ENCODE peak calls at places on chromosomes 4 and X, in six cellular contexts. D, I, F, Z, T and G are unnamed samples.

GRCh38 chrX:119008122-119008744 is 33.8 kb downstream of the LONRF3 start:
- DNase-seq in D (no peak), I (peak; percentile 58), F (no peak), Z (peak; percentile 53), T (no peak), G (peak; percentile 21)

GRCh38 chr4:138090145-138090917 is 151.8 kb downstream of the SLC7A11 start:
- DNase-seq in D (peak; percentile 24), I (peak; percentile 67), F (no peak), Z (peak; percentile 89), T (peak; percentile 23), G (peak; percentile 68)

GRCh38 chrX:21398424-21398823 is 24.2 kb downstream of the CNKSR2 start:
- DNase-seq in D (no peak), I (no peak), F (no peak), Z (no peak), T (no peak), G (no peak)

GRCh38 chr4:112552668-112553067 is 36.7 kb upstream of the NEUROG2 start:
- DNase-seq in D (no peak), I (no peak), F (no peak), Z (peak; percentile 30), T (no peak), G (no peak)

GRCh38 chrX:10173331-10173900 is 16.6 kb downstream of the CLCN4 start:
- DNase-seq in D (peak; percentile 19), I (peak; percentile 60), F (no peak), Z (peak; percentile 89), T (no peak), G (no peak)

GRCh38 chr4:41935652-41936021 is 408 bp downstream of the TMEM33 start:
- DNase-seq in D (no peak), I (no peak), F (no peak), Z (peak; percentile 11), T (no peak), G (no peak)

GRCh38 chrX:94057385-94057784 is 383.4 kb downstream of the FAM133A start:
- DNase-seq in D (no peak), I (no peak), F (no peak), Z (no peak), T (no peak), G (no peak)

GRCh38 chr4:40046311-40046980 is 10.2 kb upstream of the N4BP2 start:
- DNase-seq in D (no peak), I (no peak), F (no peak), Z (peak; percentile 83), T (no peak), G (no peak)

GRCh38 chr4:4853371-4853823 is 6.1 kb upstream of the MSX1 start:
- DNase-seq in D (no peak), I (no peak), F (no peak), Z (no peak), T (no peak), G (no peak)

GRCh38 chrX:47625365-47625764 is 4.4 kb downstream of the CFP start:
- DNase-seq in D (no peak), I (no peak), F (no peak), Z (no peak), T (no peak), G (no peak)

GRCh38 chrX:1481636-1482529 is 29.2 kb upstream of the ASMTL start:
- DNase-seq in D (no peak), I (no peak), F (peak; percentile 41), Z (peak; percentile 93), T (no peak), G (no peak)

GRCh38 chr4:183758006-183758734 is 99.1 kb downstream of the TRAPPC11 start:
- DNase-seq in D (no peak), I (peak; percentile 80), F (no peak), Z (peak; percentile 22), T (no peak), G (no peak)

GRCh38 chr4:3676907-3677495 is 89.2 kb upstream of the ADRA2C start:
- DNase-seq in D (no peak), I (no peak), F (no peak), Z (no peak), T (no peak), G (no peak)

GRCh38 chrX:37350034-37350365 is 836 bp downstream of the PRRG1 start:
- DNase-seq in D (no peak), I (no peak), F (no peak), Z (peak; percentile 30), T (no peak), G (no peak)

GRCh38 chr4:38563703-38564490 is 100.1 kb upstream of the KLF3 start:
- DNase-seq in D (peak; percentile 17), I (no peak), F (no peak), Z (peak; percentile 11), T (no peak), G (no peak)

GRCh38 chr4:126939401-126939800 is 693.4 kb upstream of the INTU start:
- DNase-seq in D (no peak), I (no peak), F (no peak), Z (peak; percentile 48), T (no peak), G (no peak)

GRCh38 chrX:109537324-109537665 is 651 bp downstream of the NXT2 start:
- DNase-seq in D (no peak), I (no peak), F (no peak), Z (peak; percentile 87), T (no peak), G (peak; percentile 41)

GRCh38 chrX:363621-364375 is 22.9 kb downstream of the PPP2R3B start:
- DNase-seq in D (no peak), I (no peak), F (no peak), Z (no peak), T (no peak), G (no peak)

GRCh38 chr4:144494280-144494679 is 151.7 kb upstream of the HHIP start:
- DNase-seq in D (no peak), I (no peak), F (no peak), Z (peak; percentile 31), T (no peak), G (no peak)

GRCh38 chr4:2283199-2283711 is 21.3 kb upstream of the MXD4 start:
- DNase-seq in D (no peak), I (no peak), F (no peak), Z (no peak), T (no peak), G (no peak)

GRCh38 chr4:161336621-161337020 is 827.2 kb downstream of the FSTL5 start:
- DNase-seq in D (no peak), I (no peak), F (no peak), Z (no peak), T (no peak), G (no peak)

GRCh38 chr4:5361968-5362367 is 310.7 kb downstream of the STK32B start:
- DNase-seq in D (no peak), I (no peak), F (no peak), Z (peak; percentile 35), T (no peak), G (peak; percentile 1)

GRCh38 chr4:123987408-123987807 is 590.8 kb downstream of the SPRY1 start:
- DNase-seq in D (no peak), I (no peak), F (no peak), Z (no peak), T (no peak), G (no peak)

GRCh38 chrX:68999931-69000330 is 165.3 kb downstream of the PJA1 start:
- DNase-seq in D (no peak), I (no peak), F (no peak), Z (no peak), T (no peak), G (no peak)

GRCh38 chrX:136147320-136147901 is at the start of gene FHL1:
- DNase-seq in D (peak; percentile 52), I (peak; percentile 50), F (peak; percentile 22), Z (peak; percentile 21), T (peak; percentile 31), G (no peak)

GRCh38 chr4:184529283-184529682 is 54.9 kb upstream of the IRF2 start:
- DNase-seq in D (no peak), I (no peak), F (no peak), Z (no peak), T (no peak), G (peak; percentile 42)

GRCh38 chr4:136713140-136713539 is 819.2 kb downstream of the PCDH18 start:
- DNase-seq in D (no peak), I (no peak), F (no peak), Z (peak; percentile 29), T (no peak), G (no peak)

GRCh38 chr4:145520172-145520571 is 38.5 kb downstream of the SMAD1 start:
- DNase-seq in D (no peak), I (no peak), F (no peak), Z (no peak), T (no peak), G (no peak)

GRCh38 chr4:147017081-147017480 is 71.4 kb upstream of the TTC29 start:
- DNase-seq in D (no peak), I (no peak), F (no peak), Z (peak; percentile 16), T (no peak), G (no peak)

GRCh38 chr4:25632135-25632534 is 23.5 kb upstream of the SLC34A2 start:
- DNase-seq in D (no peak), I (no peak), F (no peak), Z (no peak), T (no peak), G (no peak)

GRCh38 chr4:168440442-168441264 is 39.6 kb downstream of the DDX60L start:
- DNase-seq in D (no peak), I (no peak), F (no peak), Z (peak; percentile 44), T (no peak), G (peak; percentile 28)

GRCh38 chr4:182354867-182355266 is 111.7 kb downstream of the TENM3 start:
- DNase-seq in D (no peak), I (no peak), F (no peak), Z (no peak), T (no peak), G (no peak)

GRCh38 chrX:119105826-119106225 is 21.8 kb downstream of the KIAA1210 start:
- DNase-seq in D (no peak), I (no peak), F (no peak), Z (peak; percentile 14), T (no peak), G (no peak)

GRCh38 chrX:94831364-94831763 is 1157.4 kb downstream of the FAM133A start:
- DNase-seq in D (no peak), I (no peak), F (no peak), Z (peak; percentile 11), T (no peak), G (no peak)

GRCh38 chr4:170931326-170931725 is 841.6 kb upstream of the AADAT start:
- DNase-seq in D (no peak), I (no peak), F (no peak), Z (no peak), T (no peak), G (no peak)

GRCh38 chrX:45697591-45697990 is 496.9 kb upstream of the DIPK2B start:
- DNase-seq in D (no peak), I (no peak), F (no peak), Z (peak; percentile 89), T (peak; percentile 35), G (no peak)

GRCh38 chr4:3331511-3332394 is 38.9 kb downstream of the RGS12 start:
- DNase-seq in D (no peak), I (no peak), F (no peak), Z (peak; percentile 31), T (no peak), G (no peak)

GRCh38 chr4:7041851-7042696 is 1.1 kb upstream of the TADA2B start:
- DNase-seq in D (no peak), I (no peak), F (no peak), Z (no peak), T (peak; percentile 25), G (peak; percentile 69)